ENCODE peak calls at places on chromosomes 3 and 15, in six cellular contexts. P, G, U, Z, Q and N are unnamed samples.

GRCh38 chr3:173957646-173958045 is 560.1 kb downstream of the NLGN1 start:
- DNase-seq in P (no peak), G (no peak), U (no peak), Z (no peak), Q (no peak), N (no peak)

GRCh38 chr3:10594915-10595314 is 89.5 kb upstream of the ATP2B2 start:
- DNase-seq in P (peak), G (no peak), U (peak), Z (peak), Q (peak), N (peak)

GRCh38 chr3:107235193-107235922 is 141.9 kb upstream of the CCDC54 start:
- DNase-seq in P (no peak), G (no peak), U (peak), Z (no peak), Q (peak), N (peak)

GRCh38 chr3:5404718-5405117 is 217.2 kb downstream of the EDEM1 start:
- DNase-seq in P (no peak), G (no peak), U (no peak), Z (no peak), Q (no peak), N (no peak)

GRCh38 chr3:69541059-69541471 is 155.2 kb upstream of the FRMD4B start:
- DNase-seq in P (peak), G (no peak), U (no peak), Z (no peak), Q (no peak), N (no peak)

GRCh38 chr3:113626513-113627371 is 69.7 kb downstream of the USF3 start:
- DNase-seq in P (peak), G (no peak), U (peak), Z (peak), Q (peak), N (peak)

GRCh38 chr15:92521624-92522008 is 127.9 kb downstream of the ST8SIA2 start:
- DNase-seq in P (peak), G (peak), U (peak), Z (peak), Q (peak), N (peak)

GRCh38 chr15:54273928-54274327 is 295.7 kb downstream of the UNC13C start:
- DNase-seq in P (no peak), G (no peak), U (peak), Z (no peak), Q (no peak), N (no peak)

GRCh38 chr3:181838940-181839914 is 127.5 kb downstream of the SOX2 start:
- DNase-seq in P (no peak), G (no peak), U (no peak), Z (peak), Q (no peak), N (no peak)

GRCh38 chr15:80476036-80476435 is 71.9 kb downstream of the ARNT2 start:
- DNase-seq in P (no peak), G (no peak), U (no peak), Z (no peak), Q (no peak), N (no peak)

GRCh38 chr15:80474751-80475295 is 70.6 kb downstream of the ARNT2 start:
- DNase-seq in P (no peak), G (no peak), U (no peak), Z (no peak), Q (peak), N (no peak)

GRCh38 chr15:80473574-80474223 is 69.5 kb downstream of the ARNT2 start:
- DNase-seq in P (no peak), G (peak), U (no peak), Z (no peak), Q (no peak), N (no peak)

GRCh38 chr15:80474224-80474619 is 70.0 kb downstream of the ARNT2 start:
- DNase-seq in P (no peak), G (no peak), U (no peak), Z (no peak), Q (no peak), N (no peak)

DNA sequence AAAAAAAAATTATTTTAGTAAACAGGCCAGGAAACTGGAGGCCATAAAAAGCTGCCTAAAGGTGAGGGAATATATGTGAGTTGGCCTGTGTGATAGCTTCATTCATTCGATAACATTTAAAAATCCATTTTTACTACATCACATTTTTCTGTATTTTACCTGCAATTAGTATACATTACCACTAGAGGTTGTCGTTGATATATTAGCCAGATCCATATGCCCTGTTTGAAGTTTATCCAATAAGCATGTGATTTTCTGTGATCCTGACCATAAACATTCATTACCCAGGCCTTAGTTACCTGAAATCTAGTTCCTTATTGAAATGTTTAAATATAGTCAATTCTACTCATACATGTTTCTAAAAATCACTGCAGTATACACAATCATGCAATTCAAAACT is 71.4 kb downstream of the ARNT2 start:
- DNase-seq in P (no peak), G (no peak), U (no peak), Z (no peak), Q (no peak), N (no peak)
- TF ChIP-seq CTCF in P (no peak), G (no peak), U (peak), Z (no peak), Q (peak), N (no peak)

DNA sequence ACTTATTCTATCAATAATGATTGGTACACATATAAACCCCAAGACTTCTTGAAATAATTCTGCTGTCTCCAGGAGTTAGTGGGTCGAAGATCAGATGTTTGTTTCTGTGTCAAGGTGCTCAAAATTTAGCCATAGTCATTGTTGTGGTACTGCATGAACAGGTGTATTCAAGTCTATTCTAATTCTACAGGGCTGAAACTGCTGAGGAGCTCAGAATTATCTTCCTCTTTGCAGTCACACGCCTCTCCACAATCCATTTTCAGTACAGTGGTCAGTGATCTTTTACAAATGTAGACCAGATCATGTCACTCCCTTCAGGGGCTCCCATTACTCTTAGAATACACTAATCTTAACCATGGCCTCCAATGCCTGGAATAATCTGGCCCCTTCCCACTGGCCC is 527.5 kb downstream of the NTRK3 start:
- DNase-seq in P (no peak), G (no peak), U (no peak), Z (no peak), Q (no peak), N (no peak)
- TF ChIP-seq CTCF in P (no peak), G (no peak), U (no peak), Z (no peak), Q (no peak), N (no peak)

GRCh38 chr15:43510230-43511011 is 7.0 kb upstream of the MAP1A start:
- DNase-seq in P (peak), G (peak), U (peak), Z (peak), Q (peak), N (peak)
- TF ChIP-seq CTCF in P (peak), G (no peak), U (peak), Z (no peak), Q (peak), N (peak)

GRCh38 chr15:69074011-69074842 is 59.7 kb downstream of the NOX5 start:
- DNase-seq in P (peak), G (no peak), U (peak), Z (peak), Q (peak), N (peak)
- TF ChIP-seq CTCF in P (peak), G (no peak), U (peak), Z (no peak), Q (no peak), N (no peak)